ENCODE peak calls at places on chromosomes 1 and 21, in seven cellular contexts. D is hepatocyte, Y is HCT116, H is SK-N-SH, O is Karpas-422, G is GM23338, W is mammary epithelial cell. R is an unnamed sample.

GRCh38 chr1:207828485-207829158 is 76.8 kb downstream of the CD46 start:
- DNase-seq in G (peak; percentile 88), Y (peak; percentile 73), H (peak; percentile 64), O (peak; percentile 90), W (peak; percentile 71), D (peak; percentile 79), R (peak; percentile 70)

GRCh38 chr21:21111309-21111920 is 113.2 kb downstream of the NCAM2 start:
- DNase-seq in G (no peak), H (no peak), O (no peak), W (no peak), Y (no peak), D (no peak), R (peak; percentile 10)

GRCh38 chr1:30748699-30749401 is 8.7 kb downstream of the LAPTM5 start:
- DNase-seq in W (no peak), O (peak; percentile 75), D (peak; percentile 50), Y (no peak), H (no peak), G (no peak), R (no peak)

GRCh38 chr1:207140536-207140935 is 36.5 kb downstream of the C4BPA start:
- DNase-seq in Y (no peak), G (no peak), W (peak; percentile 50), H (no peak), O (no peak), D (no peak), R (no peak)

GRCh38 chr1:84019217-84019616 is 20.3 kb upstream of the TTLL7 start:
- DNase-seq in W (no peak), Y (no peak), O (no peak), D (no peak), G (no peak), H (no peak), R (no peak)

GRCh38 chr1:90973897-90974798 is 47.7 kb downstream of the ZNF644 start:
- DNase-seq in W (peak; percentile 54), Y (no peak), O (no peak), G (peak; percentile 59), D (no peak), H (no peak), R (no peak)

GRCh38 chr1:151988405-151988851 is 5.2 kb downstream of the S100A10 start:
- DNase-seq in O (no peak), D (peak; percentile 81), G (no peak), Y (peak; percentile 82), H (no peak), W (peak; percentile 85), R (no peak)

GRCh38 chr1:6025269-6026094 is 20.2 kb upstream of the KCNAB2 start:
- DNase-seq in O (no peak), D (no peak), Y (no peak), W (peak; percentile 83), H (no peak), G (no peak), R (no peak)

GRCh38 chr1:151711044-151711800 is 5.4 kb downstream of the CELF3 start:
- DNase-seq in D (no peak), H (no peak), Y (no peak), O (no peak), W (no peak), G (no peak), R (no peak)

GRCh38 chr1:4173731-4174130 is 273.7 kb upstream of the C1orf174 start:
- DNase-seq in Y (no peak), H (peak; percentile 42), D (no peak), G (no peak), W (no peak), O (no peak), R (no peak)

GRCh38 chr1:4174291-4175200 is 274.5 kb upstream of the C1orf174 start:
- DNase-seq in G (no peak), W (no peak), O (no peak), Y (no peak), H (peak; percentile 17), D (no peak), R (no peak)

GRCh38 chr1:4170953-4171352 is 270.9 kb upstream of the C1orf174 start:
- DNase-seq in O (peak; percentile 27), D (no peak), Y (no peak), G (no peak), W (no peak), H (no peak), R (no peak)

GRCh38 chr1:4171480-4172450 is 271.7 kb upstream of the C1orf174 start:
- DNase-seq in O (peak; percentile 21), H (no peak), W (no peak), D (no peak), G (no peak), Y (no peak), R (no peak)

DNA sequence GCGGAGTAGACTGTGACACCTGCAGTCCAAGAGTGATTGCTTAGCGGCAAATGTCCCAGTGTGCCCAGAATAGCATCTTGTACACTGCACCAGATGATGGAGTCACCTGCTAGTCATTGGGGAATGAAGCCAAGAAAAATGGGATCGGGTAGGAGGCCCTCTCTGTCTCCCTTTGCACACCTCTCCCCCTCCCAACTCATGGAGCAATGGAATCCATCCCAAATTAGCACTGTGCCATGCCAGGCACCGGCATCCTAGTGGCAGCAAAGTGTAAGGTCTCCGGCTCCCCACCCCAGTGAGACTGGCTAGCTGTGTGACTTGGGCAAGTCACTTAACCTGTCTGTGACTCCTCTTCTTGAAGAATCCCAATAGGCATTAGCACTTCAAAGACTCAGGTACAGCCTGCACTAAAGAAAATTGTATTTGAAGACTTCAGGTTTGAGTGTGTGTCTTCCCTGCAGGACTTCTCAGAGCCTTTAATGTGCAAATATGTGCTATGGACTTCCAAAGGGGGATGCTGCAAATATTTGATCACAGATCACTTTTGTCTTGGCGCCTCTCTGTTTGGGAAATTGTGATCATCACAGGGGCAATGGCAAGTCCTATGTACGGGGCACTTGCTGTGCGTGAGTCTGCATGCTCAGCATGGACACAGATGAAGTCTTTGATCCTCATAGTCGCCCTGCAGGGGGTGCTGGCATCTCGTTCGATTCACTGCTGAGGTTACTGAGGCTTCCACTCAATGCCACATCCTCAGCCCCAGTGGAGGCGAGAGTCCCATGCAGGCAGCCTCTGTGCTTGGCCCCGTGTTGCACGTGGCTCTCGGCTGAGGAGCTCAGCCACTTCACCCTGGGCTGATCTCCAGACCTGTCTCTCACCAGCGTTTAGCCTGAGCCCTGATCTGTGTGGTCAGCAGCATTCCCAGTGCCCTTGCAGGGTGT is 272.9 kb upstream of the C1orf174 start:
- DNase-seq in D (no peak), G (no peak), Y (peak; percentile 10), H (peak; percentile 44), O (peak; percentile 87), W (no peak), R (peak; percentile 40)
- H2AFZ ChIP-seq in D (no peak overlapping the region), G (no peak overlapping the region), Y (no peak overlapping the region), H (no peak overlapping the region), O (no peak overlapping the region), W (no peak overlapping the region), R (no peak overlapping the region)

DNA sequence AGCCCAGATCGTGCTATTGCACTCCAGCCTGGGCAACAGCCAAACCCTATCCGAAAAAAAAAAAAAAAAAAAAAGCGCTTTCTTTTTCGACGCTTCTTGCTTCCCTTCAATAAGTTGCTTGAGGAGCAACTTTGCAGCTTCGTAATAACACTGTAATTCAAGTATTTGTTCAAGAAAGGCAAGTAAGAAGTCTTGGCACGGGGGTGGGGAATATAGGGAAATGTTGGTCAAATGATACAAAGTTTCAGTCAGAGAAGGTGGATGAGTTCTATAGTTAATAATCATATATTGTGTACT is 871 bp upstream of the PSMA5 start:
- DNase-seq in H (no peak), G (no peak), W (no peak), Y (no peak), O (peak; percentile 63), D (no peak), R (no peak)
- H2AFZ ChIP-seq in H (peak overlapping the region; percentile 81), G (no peak overlapping the region), W (peak overlapping the region; percentile 86), Y (no peak overlapping the region), O (peak overlapping the region; percentile 91), D (peak overlapping the region; percentile 71), R (peak overlapping the region; percentile 77)

DNA sequence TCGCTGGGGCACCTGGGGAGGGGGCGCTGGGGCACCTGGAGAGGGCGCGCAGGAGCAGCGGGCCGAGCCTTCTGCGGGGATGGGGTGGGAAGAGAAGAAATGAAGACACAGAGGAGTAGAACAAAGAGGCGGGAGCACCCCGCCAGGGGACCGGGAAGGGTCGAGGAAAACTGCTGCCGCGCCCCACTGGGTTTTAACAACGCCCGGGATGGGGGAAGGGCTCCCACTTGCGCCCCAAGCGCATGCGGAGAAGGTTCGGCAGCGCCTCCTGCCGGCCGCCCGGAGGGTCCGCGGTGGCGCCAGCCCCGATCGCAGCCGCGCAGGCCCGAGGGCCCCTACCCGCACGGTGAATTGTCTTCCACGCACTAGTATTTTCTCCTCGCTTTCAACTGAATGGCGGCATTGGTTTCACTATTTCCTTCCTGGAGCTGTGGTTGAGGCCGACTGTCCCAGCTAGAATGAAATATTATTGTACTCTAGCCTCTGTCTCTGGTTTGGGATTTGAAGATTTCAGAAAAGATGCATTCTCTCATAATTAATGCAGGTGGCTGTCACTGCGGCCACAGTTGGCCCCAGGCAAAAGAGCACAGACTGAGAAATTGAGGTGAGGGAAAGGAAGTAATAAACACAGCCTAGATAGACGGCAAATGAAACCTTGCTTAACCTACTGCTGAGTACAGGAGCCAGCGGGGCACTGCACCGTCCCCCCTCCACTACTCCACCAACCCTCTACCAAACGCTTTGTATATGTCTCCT is 57.3 kb downstream of the MAB21L3 start:
- DNase-seq in O (peak; percentile 83), G (peak; percentile 89), W (no peak), H (no peak), Y (no peak), D (peak; percentile 93), R (peak; percentile 90)
- H2AFZ ChIP-seq in O (peak overlapping the region; percentile 44), G (peak overlapping the region; percentile 100), W (peak overlapping the region; percentile 82), H (no peak overlapping the region), Y (peak overlapping the region; percentile 90), D (peak overlapping the region; percentile 96), R (peak overlapping the region; percentile 98)

GRCh38 chr1:94727846-94728715 is 92.1 kb upstream of the SLC44A3 start:
- DNase-seq in W (peak; percentile 98), D (peak; percentile 54), H (no peak), G (no peak), O (no peak), Y (peak; percentile 54), R (no peak)

GRCh38 chr1:94729287-94729686 is 90.9 kb upstream of the SLC44A3 start:
- DNase-seq in O (no peak), H (no peak), W (no peak), D (no peak), Y (no peak), G (no peak), R (no peak)

GRCh38 chr1:94723899-94724298 is 96.3 kb upstream of the SLC44A3 start:
- DNase-seq in G (no peak), H (no peak), W (no peak), Y (no peak), D (no peak), O (no peak), R (no peak)

GRCh38 chr1:94725566-94725965 is 94.6 kb upstream of the SLC44A3 start:
- DNase-seq in O (no peak), W (peak; percentile 86), H (no peak), Y (no peak), D (no peak), G (no peak), R (no peak)

DNA sequence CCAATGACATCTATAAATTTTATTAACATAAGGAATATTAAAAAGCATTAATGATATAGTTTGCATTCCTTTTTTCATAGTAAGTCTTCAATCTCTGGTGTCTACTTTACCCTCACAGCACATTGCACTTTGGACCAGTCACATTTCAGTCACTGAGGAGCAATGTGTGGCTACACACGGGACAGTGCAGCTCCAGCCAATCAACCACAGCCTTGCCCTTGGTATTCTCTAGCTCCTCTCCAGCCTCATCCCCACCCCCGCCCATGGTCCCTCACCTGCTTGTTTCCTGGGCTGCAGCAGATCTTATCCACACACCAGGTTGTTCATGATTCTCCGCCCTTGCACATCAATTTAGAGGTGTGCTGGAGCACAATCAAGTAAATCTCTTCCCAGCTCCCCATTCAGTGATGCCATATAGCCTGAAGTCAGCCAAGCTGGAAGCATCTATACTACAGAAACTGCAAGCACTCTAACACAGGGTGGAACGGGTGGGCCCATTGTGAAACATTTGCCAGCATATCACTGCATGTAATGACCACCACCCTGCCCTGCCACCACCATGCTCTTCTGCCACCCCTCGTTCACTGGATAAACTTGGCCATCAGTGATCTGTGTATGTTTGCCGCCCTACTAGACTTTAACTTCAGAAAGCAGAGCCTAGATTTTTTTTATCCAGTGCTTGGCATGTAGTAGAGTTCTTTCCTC is 93.0 kb upstream of the SLC44A3 start:
- DNase-seq in H (no peak), Y (no peak), O (no peak), G (no peak), D (no peak), W (peak; percentile 40), R (no peak)
- H2AFZ ChIP-seq in H (no peak overlapping the region), Y (no peak overlapping the region), O (no peak overlapping the region), G (no peak overlapping the region), D (no peak overlapping the region), W (no peak overlapping the region), R (no peak overlapping the region)

R was measured in neural progenitor cell.